ENCODE peak calls at places on chromosomes 16 and 17, in six cellular contexts. F is Panc1, O is tibial nerve, U is aorta, M is heart right ventricle, G is cardiac muscle cell. I is an unnamed sample.
A peak's percentile ranks its signal among the peaks of the same experiment; 100 is the strongest.

GRCh38 chr17:41678411-41678906 is 10.2 kb upstream of the EIF1 start:
- DNase-seq in G (no peak), F (no peak), M (no peak), O (no peak), U (no peak), I (no peak)

GRCh38 chr16:56246051-56246817 is 54.9 kb downstream of the GNAO1 start:
- DNase-seq in M (no peak), U (no peak), O (peak; percentile 29), F (peak; percentile 32), G (peak; percentile 62), I (no peak)

GRCh38 chr17:48478224-48479013 is 48.4 kb upstream of the SKAP1 start:
- DNase-seq in O (no peak), M (no peak), G (no peak), F (no peak), U (no peak), I (no peak)

GRCh38 chr17:13114601-13115024 is 96.8 kb upstream of the ELAC2 start:
- DNase-seq in F (peak; percentile 7), U (no peak), G (peak; percentile 76), O (peak; percentile 8), M (peak; percentile 31), I (peak; percentile 98)

GRCh38 chr17:44522883-44523671 is 19.9 kb upstream of the GPATCH8 start:
- DNase-seq in G (peak; percentile 74), U (peak; percentile 86), F (no peak), O (peak; percentile 65), M (peak; percentile 70), I (peak; percentile 78)

GRCh38 chr16:75376475-75376907 is 56.8 kb downstream of the CFDP1 start:
- DNase-seq in G (no peak), F (no peak), M (no peak), O (no peak), U (no peak), I (no peak)

GRCh38 chr17:6381052-6381451 is 53.9 kb downstream of the AIPL1 start:
- DNase-seq in G (no peak), U (no peak), F (peak; percentile 10), M (no peak), O (no peak), I (no peak)

GRCh38 chr17:76911299-76912007 is 43.2 kb downstream of the MGAT5B start:
- DNase-seq in G (no peak), O (no peak), U (peak; percentile 20), F (no peak), M (no peak), I (no peak)

GRCh38 chr17:66466933-66467367 is 164.5 kb downstream of the PRKCA start:
- DNase-seq in F (peak; percentile 93), M (no peak), G (peak; percentile 38), U (no peak), O (no peak), I (peak; percentile 88)

GRCh38 chr17:68302066-68302564 is 10.8 kb downstream of the ARSG start:
- DNase-seq in F (no peak), U (no peak), M (no peak), G (no peak), O (peak; percentile 47), I (peak; percentile 66)

GRCh38 chr17:75645501-75645888 is 12.3 kb downstream of the SMIM5 start:
- DNase-seq in G (no peak), U (no peak), F (no peak), M (no peak), O (no peak), I (no peak)

GRCh38 chr17:78053777-78054468 is 74.6 kb downstream of the TMC6 start:
- DNase-seq in M (no peak), O (no peak), F (no peak), G (no peak), U (no peak), I (no peak)

GRCh38 chr17:7418472-7419152 is 1.5 kb upstream of the SPEM1 start:
- DNase-seq in U (no peak), O (no peak), F (no peak), M (no peak), G (no peak), I (no peak)

GRCh38 chr17:72381597-72382397 is 261.0 kb downstream of the SOX9 start:
- DNase-seq in F (no peak), U (no peak), G (peak; percentile 5), M (no peak), O (no peak), I (peak; percentile 91)

GRCh38 chr17:10429416-10430045 is 7.8 kb upstream of the MYH8 start:
- DNase-seq in G (no peak), F (no peak), M (no peak), U (no peak), O (no peak), I (no peak)

GRCh38 chr17:40484285-40484972 is 17.0 kb downstream of the TNS4 start:
- DNase-seq in G (no peak), U (no peak), M (no peak), F (no peak), O (no peak), I (no peak)

GRCh38 chr16:11674818-11675560 is 6.7 kb downstream of the SNN start:
- DNase-seq in M (no peak), O (no peak), F (no peak), U (no peak), G (no peak), I (peak; percentile 71)

GRCh38 chr16:11676799-11677198 is 8.5 kb downstream of the SNN start:
- DNase-seq in M (no peak), G (no peak), U (no peak), O (no peak), F (no peak), I (no peak)

GRCh38 chr16:11674001-11674817 is 6.0 kb downstream of the SNN start:
- DNase-seq in O (no peak), U (no peak), M (no peak), F (no peak), G (no peak), I (no peak)

GRCh38 chr16:11677451-11677951 is 9.2 kb downstream of the SNN start:
- DNase-seq in O (no peak), M (no peak), U (no peak), G (peak; percentile 40), F (no peak), I (no peak)

DNA sequence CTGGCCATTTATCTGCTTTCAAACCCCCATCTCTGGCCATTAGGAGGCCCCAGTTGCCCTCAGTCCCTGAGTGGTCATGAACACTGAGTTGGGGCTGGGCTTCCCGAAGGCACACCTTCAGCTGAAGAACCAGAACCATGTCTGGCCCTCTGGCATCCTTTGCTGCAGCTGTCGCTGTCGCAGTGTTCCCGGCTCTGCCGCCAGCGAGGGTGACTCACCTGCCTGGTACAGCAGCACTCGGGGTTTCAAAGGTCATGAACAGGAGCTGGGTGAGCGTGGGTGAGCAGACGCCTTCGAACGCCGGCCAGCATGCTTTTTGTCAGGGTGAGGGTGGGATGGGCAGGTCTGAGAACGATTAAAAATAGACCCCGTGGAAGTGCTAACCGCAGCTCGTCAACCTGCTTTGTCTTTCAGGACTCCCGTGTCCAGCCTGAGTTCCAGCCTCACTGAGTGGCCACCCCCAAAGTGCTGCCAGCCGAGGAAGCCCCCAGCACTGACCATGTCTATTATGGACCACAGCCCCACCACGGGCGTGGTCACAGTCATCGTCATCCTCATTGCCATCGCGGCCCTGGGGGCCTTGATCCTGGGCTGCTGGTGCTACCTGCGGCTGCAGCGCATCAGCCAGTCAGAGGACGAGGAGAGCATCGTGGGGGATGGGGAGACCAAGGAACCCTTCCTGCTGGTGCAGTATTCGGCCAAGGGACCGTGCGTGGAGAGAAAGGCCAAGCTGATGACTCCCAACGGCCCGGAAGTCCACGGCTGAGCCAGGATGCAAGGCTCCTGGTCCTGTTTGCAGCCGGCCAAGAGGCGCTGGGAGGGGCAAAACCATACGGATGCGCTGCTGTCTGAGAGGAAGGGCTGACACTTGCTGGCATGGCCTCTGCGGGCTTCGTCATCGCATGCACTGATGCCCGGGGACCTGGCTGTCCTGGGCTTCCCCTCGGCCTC is 7.6 kb downstream of the SNN start:
- DNase-seq in F (no peak), U (no peak), M (peak; percentile 31), G (no peak), O (no peak), I (peak; percentile 64)
- H3K36me3 ChIP-seq in F (no peaks in the 10 kb centered on the region), U (no peaks in the 10 kb centered on the region), M (peaks cover 52% of the 10 kb centered on the region), G (peaks cover 10% of the 10 kb centered on the region), O (peaks cover 29% of the 10 kb centered on the region), I (peaks cover 34% of the 10 kb centered on the region)

DNA sequence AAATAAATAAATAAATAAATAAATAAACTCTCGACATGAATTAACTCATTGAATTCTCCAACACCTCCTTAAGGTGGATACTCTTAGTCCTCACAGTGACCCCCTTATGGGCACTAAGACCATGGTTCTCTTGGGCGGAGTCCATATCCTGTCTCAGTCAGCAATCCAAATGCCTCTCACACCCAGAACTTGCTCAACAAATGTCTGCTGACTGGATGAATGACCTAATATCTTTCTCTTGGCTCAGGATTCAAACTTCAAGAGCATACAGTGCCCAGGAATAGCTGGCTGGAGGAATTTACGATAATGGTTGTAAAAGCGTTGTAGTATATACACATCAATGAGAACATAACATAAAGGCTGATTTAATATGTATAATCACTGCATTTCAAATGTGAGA is 6.8 kb upstream of the UBB start:
- DNase-seq in M (no peak), F (no peak), U (peak; percentile 53), O (peak; percentile 56), G (no peak), I (no peak)
- H3K27ac ChIP-seq in M (no peak overlapping the region), F (no peak overlapping the region), U (no peak overlapping the region), O (no peak overlapping the region), G (no peak overlapping the region), I (no peak overlapping the region)

GRCh38 chr16:11177578-11178130 is 78.3 kb downstream of the SOCS1 start:
- DNase-seq in M (no peak), F (no peak), G (no peak), U (no peak), O (no peak), I (no peak)

GRCh38 chr16:11181242-11181888 is 74.6 kb downstream of the SOCS1 start:
- DNase-seq in F (no peak), U (no peak), O (no peak), G (no peak), M (no peak), I (no peak)

GRCh38 chr16:11178424-11178823 is 77.6 kb downstream of the SOCS1 start:
- DNase-seq in O (no peak), U (no peak), G (no peak), F (no peak), M (no peak), I (no peak)

GRCh38 chr16:11180489-11180888 is 75.5 kb downstream of the SOCS1 start:
- DNase-seq in G (no peak), M (no peak), F (no peak), O (no peak), U (no peak), I (no peak)

DNA sequence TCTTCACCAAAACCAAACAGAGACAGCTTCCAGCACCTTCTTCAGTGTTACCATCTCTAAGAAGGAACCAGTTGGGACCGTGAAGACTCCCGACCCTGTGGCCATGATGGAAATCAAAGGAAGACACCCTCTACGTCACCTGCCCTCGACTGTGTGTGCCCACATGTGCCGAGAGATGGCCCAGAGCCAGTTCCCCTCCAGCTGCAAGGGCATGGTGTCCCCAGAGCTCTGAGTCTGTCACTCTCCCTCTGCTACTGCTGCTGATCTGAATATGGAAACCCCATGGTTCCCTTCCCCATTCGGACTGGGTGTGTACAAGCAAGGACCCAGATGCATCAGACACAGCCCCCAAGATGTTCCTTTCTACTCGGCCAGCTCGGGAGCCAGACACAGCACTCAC is 76.4 kb downstream of the SOCS1 start:
- DNase-seq in M (no peak), G (no peak), U (no peak), F (no peak), O (no peak), I (no peak)
- H3K4me3 ChIP-seq in M (no peak overlapping the region), G (no peak overlapping the region), U (no peak overlapping the region), F (no peak overlapping the region), O (no peak overlapping the region), I (no peak overlapping the region)

GRCh38 chr17:1435326-1435725 is 20.7 kb downstream of the CRK start:
- DNase-seq in F (no peak), G (no peak), U (no peak), M (no peak), O (no peak), I (no peak)
- H3K36me3 ChIP-seq in F (peaks cover 12% of the 10 kb centered on the region), G (peaks cover 12% of the 10 kb centered on the region), U (no peaks in the 10 kb centered on the region), M (peaks cover 70% of the 10 kb centered on the region), O (peaks cover 51% of the 10 kb centered on the region), I (peaks cover 22% of the 10 kb centered on the region)

GRCh38 chr16:2058901-2059300 is 11.1 kb downstream of the TSC2 start:
- DNase-seq in M (no peak), O (no peak), U (no peak), G (no peak), F (no peak), I (no peak)
- H3K27ac ChIP-seq in M (no peak overlapping the region), O (no peak overlapping the region), U (no peak overlapping the region), G (no peak overlapping the region), F (no peak overlapping the region), I (no peak overlapping the region)